ENCODE peak calls at places on chromosomes 3 and 15, in six cellular contexts. M, B, D, J, Q and A are unnamed samples.

GRCh38 chr3:57256844-57257243 is 29.3 kb downstream of the APPL1 start:
- DNase-seq in M (no peak), B (no peak), D (no peak), J (no peak), Q (no peak), A (no peak)

GRCh38 chr3:42518800-42519567 is 16.5 kb downstream of the VIPR1 start:
- DNase-seq in M (no peak), B (no peak), D (no peak), J (no peak), Q (no peak), A (no peak)

GRCh38 chr15:43433160-43433559 is 59.8 kb downstream of the TP53BP1 start:
- DNase-seq in M (no peak), B (no peak), D (no peak), J (no peak), Q (no peak), A (no peak)

GRCh38 chr15:51244366-51244977 is 93.9 kb downstream of the CYP19A1 start:
- DNase-seq in M (no peak), B (no peak), D (no peak), J (no peak), Q (no peak), A (no peak)

GRCh38 chr15:89809787-89810148 is 4.9 kb downstream of the ANPEP start:
- DNase-seq in M (no peak), B (no peak), D (no peak), J (no peak), Q (no peak), A (no peak)

GRCh38 chr3:36852071-36852470 is 87.7 kb upstream of the DCLK3 start:
- DNase-seq in M (no peak), B (no peak), D (no peak), J (no peak), Q (no peak), A (no peak)

GRCh38 chr3:125017406-125017805 is 38.4 kb downstream of the HEG1 start:
- DNase-seq in M (no peak), B (no peak), D (no peak), J (no peak), Q (no peak), A (no peak)

GRCh38 chr15:70236306-70237103 is 138.8 kb upstream of the TLE3 start:
- DNase-seq in M (no peak), B (no peak), D (no peak), J (no peak), Q (no peak), A (peak; percentile 62)

GRCh38 chr3:100084100-100084806 is 30.0 kb downstream of the FILIP1L start:
- DNase-seq in M (no peak), B (no peak), D (no peak), J (no peak), Q (no peak), A (no peak)

GRCh38 chr3:65350786-65351476 is 663.1 kb upstream of the ADAMTS9 start:
- DNase-seq in M (no peak), B (no peak), D (no peak), J (peak; percentile 29), Q (no peak), A (peak; percentile 56)

GRCh38 chr3:37595784-37596180 is 265.9 kb upstream of the CTDSPL start:
- DNase-seq in M (no peak), B (no peak), D (no peak), J (no peak), Q (no peak), A (no peak)

GRCh38 chr3:111369953-111370352 is 172.0 kb upstream of the CD96 start:
- DNase-seq in M (no peak), B (no peak), D (no peak), J (no peak), Q (no peak), A (no peak)

GRCh38 chr3:138941259-138941885 is 5.6 kb downstream of the FOXL2 start:
- DNase-seq in M (no peak), B (no peak), D (no peak), J (peak; percentile 54), Q (no peak), A (no peak)

GRCh38 chr15:89399390-89400120 is 64.9 kb upstream of the POLG start:
- DNase-seq in M (no peak), B (no peak), D (no peak), J (peak; percentile 21), Q (no peak), A (peak; percentile 59)

GRCh38 chr15:86834115-86834863 is 754.6 kb downstream of the AGBL1 start:
- DNase-seq in M (no peak), B (no peak), D (no peak), J (no peak), Q (no peak), A (no peak)

GRCh38 chr3:52533623-52534280 is at the start of gene NT5DC2:
- DNase-seq in M (peak; percentile 74), B (peak; percentile 80), D (no peak), J (peak; percentile 80), Q (no peak), A (peak; percentile 87)

GRCh38 chr3:77134801-77135200 is 94.9 kb downstream of the ROBO2 start:
- DNase-seq in M (no peak), B (no peak), D (no peak), J (no peak), Q (no peak), A (no peak)

GRCh38 chr3:128075516-128076464 is 23.6 kb downstream of the SEC61A1 start:
- DNase-seq in M (peak; percentile 90), B (peak; percentile 92), D (peak; percentile 82), J (peak; percentile 91), Q (peak; percentile 75), A (peak; percentile 74)

GRCh38 chr15:33007295-33007855 is 187.1 kb downstream of the FMN1 start:
- DNase-seq in M (no peak), B (no peak), D (no peak), J (no peak), Q (no peak), A (no peak)

GRCh38 chr15:46644493-46645481 is 1010.0 kb downstream of the SQOR start:
- DNase-seq in M (no peak), B (no peak), D (no peak), J (no peak), Q (no peak), A (no peak)

GRCh38 chr3:49724586-49724985 is 835 bp upstream of the GMPPB start:
- DNase-seq in M (peak; percentile 82), B (peak; percentile 34), D (no peak), J (peak; percentile 51), Q (no peak), A (peak; percentile 61)

GRCh38 chr15:39735120-39735717 is 47.4 kb downstream of the FSIP1 start:
- DNase-seq in M (no peak), B (no peak), D (no peak), J (peak; percentile 52), Q (no peak), A (no peak)

GRCh38 chr3:196219194-196219969 is 3.0 kb downstream of the SLC51A start:
- DNase-seq in M (no peak), B (peak; percentile 66), D (no peak), J (peak; percentile 65), Q (no peak), A (no peak)

GRCh38 chr15:68797157-68797556 is 23.5 kb downstream of the ANP32A start:
- DNase-seq in M (no peak), B (no peak), D (no peak), J (no peak), Q (no peak), A (no peak)

GRCh38 chr15:78069630-78070029 is 7.9 kb downstream of the TBC1D2B start:
- DNase-seq in M (no peak), B (no peak), D (no peak), J (no peak), Q (no peak), A (no peak)

GRCh38 chr15:78070049-78070698 is 7.3 kb downstream of the TBC1D2B start:
- DNase-seq in M (no peak), B (peak; percentile 71), D (no peak), J (peak; percentile 56), Q (no peak), A (peak; percentile 71)

GRCh38 chr15:78071378-78071777 is 6.1 kb downstream of the TBC1D2B start:
- DNase-seq in M (no peak), B (no peak), D (no peak), J (no peak), Q (no peak), A (no peak)

GRCh38 chr15:78067328-78068241 is 9.9 kb downstream of the TBC1D2B start:
- DNase-seq in M (no peak), B (no peak), D (no peak), J (no peak), Q (no peak), A (no peak)

DNA sequence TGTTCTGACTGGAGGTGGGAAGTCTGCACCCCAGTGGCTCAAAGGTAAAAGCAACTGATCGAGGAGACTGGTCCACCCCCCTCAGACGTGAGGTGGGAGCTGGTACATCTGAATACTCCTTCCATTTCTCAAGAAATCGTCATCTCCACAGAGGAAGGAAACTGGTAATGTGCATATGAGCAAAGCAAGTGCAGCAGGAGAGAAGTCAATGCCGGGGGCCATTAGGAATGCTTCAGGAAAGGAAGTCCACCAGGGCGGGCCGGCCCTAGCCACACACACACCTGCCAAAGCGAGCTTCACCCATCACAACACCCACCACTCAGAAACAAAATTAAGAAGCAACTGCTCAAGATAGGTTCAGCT is 8.5 kb downstream of the TBC1D2B start:
- DNase-seq in M (no peak), B (no peak), D (no peak), J (no peak), Q (no peak), A (no peak)
- H3K4me1 ChIP-seq in M (peaks cover 97% of the 10 kb centered on the region), B (peaks cover 98% of the 10 kb centered on the region), D (peaks cover 35% of the 10 kb centered on the region), J (peaks cover 97% of the 10 kb centered on the region), Q (peaks cover 5% of the 10 kb centered on the region), A (peaks cover 50% of the 10 kb centered on the region)

GRCh38 chr15:81117136-81117535 is 16.9 kb upstream of the CFAP161 start:
- DNase-seq in M (no peak), B (no peak), D (no peak), J (no peak), Q (no peak), A (no peak)
- TF ChIP-seq POLR2A in M (no peak), B (no peak), D (no peak), J (no peak), Q (no peak), A (no peak)

GRCh38 chr3:45534580-45535080 is 59.9 kb upstream of the LIMD1 start:
- DNase-seq in M (no peak), B (no peak), D (no peak), J (no peak), Q (no peak), A (no peak)
- H3K4me1 ChIP-seq in M (peaks cover 9% of the 10 kb centered on the region), B (peaks cover 34% of the 10 kb centered on the region), D (no peaks in the 10 kb centered on the region), J (peaks cover 5% of the 10 kb centered on the region), Q (peaks cover 5% of the 10 kb centered on the region), A (no peaks in the 10 kb centered on the region)

GRCh38 chr15:101451192-101451799 is 38.2 kb downstream of the PCSK6 start:
- DNase-seq in M (peak; percentile 82), B (peak; percentile 39), D (no peak), J (no peak), Q (peak; percentile 49), A (no peak)
- TF ChIP-seq POLR2A in M (no peak), B (no peak), D (no peak), J (no peak), Q (no peak), A (no peak)

GRCh38 chr3:179430277-179430870 is 20.9 kb downstream of the GNB4 start:
- DNase-seq in M (no peak), B (no peak), D (no peak), J (no peak), Q (no peak), A (no peak)
- H3K4me1 ChIP-seq in M (peaks cover 34% of the 10 kb centered on the region), B (peaks cover 28% of the 10 kb centered on the region), D (no peaks in the 10 kb centered on the region), J (no peaks in the 10 kb centered on the region), Q (no peaks in the 10 kb centered on the region), A (peaks cover 7% of the 10 kb centered on the region)

GRCh38 chr15:101444015-101444414 is 45.5 kb downstream of the PCSK6 start:
- DNase-seq in M (no peak), B (no peak), D (no peak), J (no peak), Q (no peak), A (no peak)
- TF ChIP-seq POLR2A in M (no peak), B (no peak), D (no peak), J (no peak), Q (no peak), A (no peak)